ENCODE peak calls at places on chromosomes 1 and 21, in eight cellular contexts. W is osteocyte, Q is GM06990, B is AG09319, R is A549, Z is kidney epithelial cell, U is cardiac muscle cell, O is AG09309. C is an unnamed sample.

GRCh38 chr1:32071758-32072621 is 749 bp upstream of the TMEM39B start:
- DNase-seq in Q (no peak), R (no peak), B (no peak), U (no peak), O (peak; percentile 5), Z (peak; percentile 37), W (no peak), C (no peak)

GRCh38 chr1:245045087-245045881 is 109.5 kb upstream of the KIF26B start:
- DNase-seq in R (peak; percentile 85), U (peak; percentile 37), O (no peak), B (no peak), Q (no peak), Z (no peak), W (no peak), C (no peak)

GRCh38 chr21:19913995-19914394 is 1084.2 kb upstream of the NCAM2 start:
- DNase-seq in Z (no peak), B (no peak), R (no peak), O (no peak), W (no peak), Q (no peak), U (peak; percentile 4), C (no peak)

GRCh38 chr1:224542783-224543440 is 73.2 kb upstream of the CNIH3 start:
- DNase-seq in U (no peak), Q (no peak), O (peak; percentile 91), W (no peak), B (peak; percentile 77), Z (peak; percentile 98), R (peak; percentile 28), C (no peak)

GRCh38 chr1:152623203-152623844 is 421 bp upstream of the LCE3A start:
- DNase-seq in O (no peak), B (no peak), R (no peak), Q (peak; percentile 44), Z (no peak), U (no peak), W (no peak), C (no peak)

GRCh38 chr1:200733907-200734306 is 4.8 kb upstream of the CAMSAP2 start:
- DNase-seq in O (no peak), R (no peak), B (no peak), Z (no peak), W (no peak), U (no peak), Q (no peak), C (no peak)

GRCh38 chr1:87174726-87175237 is 153.9 kb upstream of the LMO4 start:
- DNase-seq in U (no peak), O (no peak), Z (peak; percentile 34), Q (no peak), W (no peak), R (no peak), B (no peak), C (no peak)

GRCh38 chr1:111417755-111418154 is 9.8 kb downstream of the OVGP1 start:
- DNase-seq in Z (no peak), R (peak; percentile 11), W (no peak), Q (no peak), U (no peak), O (no peak), B (no peak), C (no peak)

GRCh38 chr1:111274653-111275052 is 16.0 kb upstream of the CHIA start:
- DNase-seq in Z (no peak), B (no peak), W (no peak), O (peak; percentile 3), Q (peak; percentile 4), U (no peak), R (no peak), C (no peak)

GRCh38 chr1:178379807-178380206 is 117.0 kb downstream of the CLEC20A start:
- DNase-seq in B (no peak), R (peak; percentile 30), O (no peak), Q (no peak), W (no peak), Z (no peak), U (no peak), C (no peak)

GRCh38 chr21:26964379-26964778 is 2.5 kb downstream of the ADAMTS5 start:
- DNase-seq in Q (no peak), R (no peak), Z (peak; percentile 70), B (no peak), W (no peak), U (no peak), O (no peak), C (no peak)

GRCh38 chr1:31811605-31812004 is 4.2 kb downstream of the SPOCD1 start:
- DNase-seq in W (no peak), R (peak; percentile 27), B (peak; percentile 29), O (no peak), Q (no peak), U (peak; percentile 41), Z (peak; percentile 37), C (no peak)

GRCh38 chr1:145720556-145720877 is 1.2 kb downstream of the CD160 start:
- DNase-seq in R (peak; percentile 76), B (peak; percentile 20), W (no peak), Q (no peak), O (peak; percentile 46), Z (peak; percentile 66), U (no peak), C (no peak)

GRCh38 chr1:53938136-53938830 is 7.2 kb downstream of the IFT25 start:
- DNase-seq in R (no peak), W (no peak), B (no peak), Z (no peak), O (no peak), Q (no peak), U (no peak), C (no peak)

GRCh38 chr1:245341738-245342137 is 187.0 kb downstream of the KIF26B start:
- DNase-seq in O (no peak), R (no peak), B (no peak), Q (no peak), U (no peak), Z (no peak), W (no peak), C (no peak)

GRCh38 chr1:108082741-108083562 is 117.2 kb downstream of the SLC25A24 start:
- DNase-seq in O (no peak), R (no peak), U (no peak), Z (no peak), B (no peak), Q (no peak), W (no peak), C (no peak)

GRCh38 chr1:99969260-99969728 is 502 bp upstream of the SLC35A3 start:
- DNase-seq in R (peak; percentile 10), Z (no peak), Q (no peak), O (no peak), U (no peak), W (no peak), B (no peak), C (no peak)

GRCh38 chr21:42496120-42496838 is at the start of gene RSPH1:
- DNase-seq in B (peak; percentile 94), W (peak; percentile 100), R (peak; percentile 96), U (peak; percentile 99), Z (peak; percentile 92), Q (peak; percentile 99), O (peak; percentile 88), C (peak; percentile 99)
- TF ChIP-seq CTCF in B (no peak), W (no peak), R (no peak), U (no peak), Z (no peak), Q (no peak), O (no peak), C (no peak)

DNA sequence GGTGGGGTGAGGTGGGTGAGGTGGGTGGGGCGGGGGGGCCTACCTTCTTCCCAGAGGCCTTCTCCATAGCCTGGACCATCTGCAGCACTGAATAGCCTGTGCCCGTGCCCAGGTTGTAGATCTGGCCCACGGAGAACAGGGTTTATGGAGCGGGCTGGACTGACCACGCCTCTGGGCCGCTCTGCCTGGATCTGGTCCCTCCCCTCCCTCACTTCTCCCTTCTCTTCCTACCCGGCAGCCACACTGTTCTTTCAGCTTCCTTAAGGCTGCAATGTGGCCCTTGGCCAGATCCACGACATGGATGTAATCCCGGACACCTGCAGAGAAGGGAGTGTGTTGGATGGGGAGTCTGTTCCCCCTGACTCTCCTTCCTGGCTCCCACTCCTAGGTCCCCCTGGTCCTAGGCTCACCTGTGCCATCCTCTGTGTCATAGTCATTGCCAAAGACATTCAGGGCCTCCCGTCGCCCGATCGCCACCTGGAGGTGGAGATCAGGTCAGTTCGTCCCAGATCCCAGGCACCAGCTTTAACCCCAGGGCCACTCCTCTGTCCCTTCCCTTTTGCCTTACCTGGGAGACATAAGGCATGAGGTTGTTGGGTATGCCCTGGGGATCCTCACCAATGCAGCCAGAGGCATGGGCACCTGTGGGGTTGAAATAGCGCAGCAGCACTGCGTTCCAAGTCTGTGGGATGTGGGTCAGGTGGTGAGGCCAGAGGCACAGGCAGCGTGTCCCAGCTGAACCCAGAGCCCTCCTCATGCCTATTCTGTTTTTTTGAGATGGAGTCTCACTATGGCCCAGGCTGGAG is 3.9 kb downstream of the GALE start:
- DNase-seq in W (no peak), Q (no peak), U (no peak), R (no peak), Z (no peak), O (no peak), B (no peak), C (no peak)
- TF ChIP-seq CTCF in W (no peak), Q (peak; percentile 10), U (no peak), R (peak; percentile 15), Z (no peak), O (no peak), B (no peak), C (no peak)

GRCh38 chr1:204088596-204088995 is 15.7 kb downstream of the SOX13 start:
- DNase-seq in Z (no peak), Q (no peak), W (no peak), R (no peak), B (no peak), O (no peak), U (no peak), C (no peak)

GRCh38 chr1:204091066-204091465 is 18.2 kb downstream of the SOX13 start:
- DNase-seq in O (no peak), Q (no peak), R (no peak), B (no peak), Z (no peak), W (no peak), U (no peak), C (no peak)

GRCh38 chr1:204087893-204088528 is 15.1 kb downstream of the SOX13 start:
- DNase-seq in W (no peak), B (no peak), Q (no peak), U (no peak), O (no peak), R (no peak), Z (no peak), C (no peak)

GRCh38 chr1:204087181-204087892 is 14.4 kb downstream of the SOX13 start:
- DNase-seq in Z (no peak), O (no peak), Q (no peak), R (no peak), B (no peak), U (no peak), W (no peak), C (no peak)

GRCh38 chr1:204089044-204089751 is 16.3 kb downstream of the SOX13 start:
- DNase-seq in W (no peak), O (no peak), R (no peak), U (no peak), B (no peak), Q (no peak), Z (no peak), C (no peak)
- TF ChIP-seq CTCF in W (no peak), O (no peak), R (no peak), U (no peak), B (no peak), Q (no peak), Z (no peak), C (no peak)

DNA sequence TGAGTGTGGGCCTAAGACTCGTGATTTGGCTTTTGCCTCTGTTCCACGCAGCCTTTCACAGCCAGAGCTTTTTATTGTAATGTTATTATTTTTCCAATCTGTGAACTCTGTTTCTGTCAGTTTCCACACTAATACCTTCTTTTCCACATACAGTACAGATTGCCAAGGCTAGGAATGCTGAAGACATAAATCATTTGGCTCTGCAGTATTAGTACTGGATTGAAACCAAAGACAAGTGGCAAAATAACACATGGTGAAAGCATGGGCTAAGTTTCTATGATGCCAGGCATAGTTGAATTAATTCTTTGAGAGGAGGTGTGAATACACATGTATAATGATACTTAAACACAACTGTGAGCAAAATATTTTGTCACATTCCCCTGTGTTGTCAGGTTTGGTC is 73.6 kb downstream of the TMEM200B start:
- DNase-seq in W (no peak), Z (no peak), U (no peak), B (no peak), R (no peak), O (no peak), Q (no peak), C (no peak)
- TF ChIP-seq CTCF in W (no peak), Z (no peak), U (no peak), B (no peak), R (no peak), O (no peak), Q (no peak), C (no peak)

C was measured in type B pancreatic cell.